ENCODE peak calls at places on chromosomes 2 and 18, in nine cellular contexts. One of them, this sample, is unnamed.

GRCh38 chr2:201786471-201786870 is 5.7 kb upstream of the ALS2 start:
- DNase-seq in Right ventricle myocardium inferior: no peak
- DNase-seq in NCI-H1105: no peak
- DNase-seq in CMK: no peak
- DNase-seq in suprapubic skin: no peak
- DNase-seq in NCI-H2171: no peak
- DNase-seq in MCF 10A: no peak
- DNase-seq in bronchial epithelial cell: no peak
- DNase-seq in fibroblast of lung: peak
- DNase-seq in this sample: no peak

GRCh38 chr2:145689277-145689676 is 1169.4 kb upstream of the ZEB2 start:
- DNase-seq in Right ventricle myocardium inferior: no peak
- DNase-seq in NCI-H1105: no peak
- DNase-seq in CMK: no peak
- DNase-seq in suprapubic skin: no peak
- DNase-seq in NCI-H2171: no peak
- DNase-seq in MCF 10A: no peak
- DNase-seq in bronchial epithelial cell: no peak
- DNase-seq in fibroblast of lung: no peak
- DNase-seq in this sample: no peak

GRCh38 chr2:107810734-107811133 is 16.0 kb upstream of the RGPD4 start:
- DNase-seq in Right ventricle myocardium inferior: no peak
- DNase-seq in NCI-H1105: no peak
- DNase-seq in CMK: no peak
- DNase-seq in suprapubic skin: no peak
- DNase-seq in NCI-H2171: no peak
- DNase-seq in MCF 10A: no peak
- DNase-seq in bronchial epithelial cell: no peak
- DNase-seq in fibroblast of lung: no peak
- DNase-seq in this sample: no peak

GRCh38 chr2:130798472-130799221 is 38.1 kb upstream of the ARHGEF4 start:
- DNase-seq in Right ventricle myocardium inferior: no peak
- DNase-seq in NCI-H1105: peak
- DNase-seq in CMK: no peak
- DNase-seq in suprapubic skin: no peak
- DNase-seq in NCI-H2171: peak
- DNase-seq in MCF 10A: peak
- DNase-seq in bronchial epithelial cell: peak
- DNase-seq in fibroblast of lung: peak
- DNase-seq in this sample: no peak

GRCh38 chr2:214410918-214411554 is at the start of gene VWC2L:
- DNase-seq in Right ventricle myocardium inferior: peak
- DNase-seq in NCI-H1105: no peak
- DNase-seq in CMK: no peak
- DNase-seq in suprapubic skin: no peak
- DNase-seq in NCI-H2171: peak
- DNase-seq in MCF 10A: peak
- DNase-seq in bronchial epithelial cell: peak
- DNase-seq in fibroblast of lung: peak
- DNase-seq in this sample: peak

GRCh38 chr2:170123593-170123992 is 54.4 kb upstream of the MYO3B start:
- DNase-seq in Right ventricle myocardium inferior: no peak
- DNase-seq in NCI-H1105: no peak
- DNase-seq in CMK: no peak
- DNase-seq in suprapubic skin: no peak
- DNase-seq in NCI-H2171: no peak
- DNase-seq in MCF 10A: no peak
- DNase-seq in bronchial epithelial cell: peak
- DNase-seq in fibroblast of lung: peak
- DNase-seq in this sample: peak

GRCh38 chr2:118457956-118458355 is 369.7 kb downstream of the INSIG2 start:
- DNase-seq in Right ventricle myocardium inferior: no peak
- DNase-seq in NCI-H1105: no peak
- DNase-seq in CMK: no peak
- DNase-seq in suprapubic skin: no peak
- DNase-seq in NCI-H2171: no peak
- DNase-seq in MCF 10A: no peak
- DNase-seq in bronchial epithelial cell: no peak
- DNase-seq in fibroblast of lung: no peak
- DNase-seq in this sample: no peak

GRCh38 chr18:76144844-76145243 is 350.2 kb downstream of the ZNF516 start:
- DNase-seq in Right ventricle myocardium inferior: no peak
- DNase-seq in NCI-H1105: no peak
- DNase-seq in CMK: no peak
- DNase-seq in suprapubic skin: no peak
- DNase-seq in NCI-H2171: no peak
- DNase-seq in MCF 10A: no peak
- DNase-seq in bronchial epithelial cell: no peak
- DNase-seq in fibroblast of lung: no peak
- DNase-seq in this sample: no peak

GRCh38 chr2:197878792-197879191 is 74.4 kb downstream of the PLCL1 start:
- DNase-seq in Right ventricle myocardium inferior: no peak
- DNase-seq in NCI-H1105: no peak
- DNase-seq in CMK: no peak
- DNase-seq in suprapubic skin: no peak
- DNase-seq in NCI-H2171: no peak
- DNase-seq in MCF 10A: peak
- DNase-seq in bronchial epithelial cell: peak
- DNase-seq in fibroblast of lung: peak
- DNase-seq in this sample: no peak

GRCh38 chr2:202317080-202317859 is 51.7 kb downstream of the NOP58 start:
- DNase-seq in Right ventricle myocardium inferior: no peak
- DNase-seq in NCI-H1105: peak
- DNase-seq in CMK: no peak
- DNase-seq in suprapubic skin: peak
- DNase-seq in NCI-H2171: no peak
- DNase-seq in MCF 10A: peak
- DNase-seq in bronchial epithelial cell: peak
- DNase-seq in fibroblast of lung: peak
- DNase-seq in this sample: peak

GRCh38 chr2:159902722-159903121 is 104.7 kb upstream of the CD302 start:
- DNase-seq in Right ventricle myocardium inferior: no peak
- DNase-seq in NCI-H1105: peak
- DNase-seq in CMK: no peak
- DNase-seq in suprapubic skin: no peak
- DNase-seq in NCI-H2171: peak
- DNase-seq in MCF 10A: no peak
- DNase-seq in bronchial epithelial cell: no peak
- DNase-seq in fibroblast of lung: no peak
- DNase-seq in this sample: no peak

GRCh38 chr18:61854578-61854977 is 38.2 kb downstream of the RNF152 start:
- DNase-seq in Right ventricle myocardium inferior: no peak
- DNase-seq in NCI-H1105: peak
- DNase-seq in CMK: no peak
- DNase-seq in suprapubic skin: no peak
- DNase-seq in NCI-H2171: no peak
- DNase-seq in MCF 10A: no peak
- DNase-seq in bronchial epithelial cell: peak
- DNase-seq in fibroblast of lung: peak
- DNase-seq in this sample: no peak

GRCh38 chr2:129864719-129865118 is 114.7 kb upstream of the RAB6C start:
- DNase-seq in Right ventricle myocardium inferior: no peak
- DNase-seq in NCI-H1105: no peak
- DNase-seq in CMK: no peak
- DNase-seq in suprapubic skin: no peak
- DNase-seq in NCI-H2171: no peak
- DNase-seq in MCF 10A: no peak
- DNase-seq in bronchial epithelial cell: no peak
- DNase-seq in fibroblast of lung: no peak
- DNase-seq in this sample: no peak

GRCh38 chr2:18267501-18267900 is 293.0 kb downstream of the RDH14 start:
- DNase-seq in Right ventricle myocardium inferior: no peak
- DNase-seq in NCI-H1105: no peak
- DNase-seq in CMK: no peak
- DNase-seq in suprapubic skin: no peak
- DNase-seq in NCI-H2171: no peak
- DNase-seq in MCF 10A: no peak
- DNase-seq in bronchial epithelial cell: no peak
- DNase-seq in fibroblast of lung: peak
- DNase-seq in this sample: no peak

GRCh38 chr2:11750917-11751316 is 4.5 kb downstream of the LPIN1 start:
- DNase-seq in Right ventricle myocardium inferior: no peak
- DNase-seq in NCI-H1105: no peak
- DNase-seq in CMK: no peak
- DNase-seq in suprapubic skin: no peak
- DNase-seq in NCI-H2171: no peak
- DNase-seq in MCF 10A: peak
- DNase-seq in bronchial epithelial cell: peak
- DNase-seq in fibroblast of lung: peak
- DNase-seq in this sample: peak

GRCh38 chr2:205903549-205904129 is 182.3 kb downstream of the INO80D start:
- DNase-seq in Right ventricle myocardium inferior: no peak
- DNase-seq in NCI-H1105: no peak
- DNase-seq in CMK: no peak
- DNase-seq in suprapubic skin: no peak
- DNase-seq in NCI-H2171: no peak
- DNase-seq in MCF 10A: peak
- DNase-seq in bronchial epithelial cell: peak
- DNase-seq in fibroblast of lung: no peak
- DNase-seq in this sample: no peak

GRCh38 chr2:217366246-217366645 is 506.4 kb upstream of the TNP1 start:
- DNase-seq in Right ventricle myocardium inferior: no peak
- DNase-seq in NCI-H1105: no peak
- DNase-seq in CMK: no peak
- DNase-seq in suprapubic skin: no peak
- DNase-seq in NCI-H2171: no peak
- DNase-seq in MCF 10A: no peak
- DNase-seq in bronchial epithelial cell: no peak
- DNase-seq in fibroblast of lung: no peak
- DNase-seq in this sample: no peak

GRCh38 chr2:239158641-239159475 is 242.0 kb downstream of the HDAC4 start:
- DNase-seq in Right ventricle myocardium inferior: no peak
- DNase-seq in NCI-H1105: no peak
- DNase-seq in CMK: no peak
- DNase-seq in suprapubic skin: peak
- DNase-seq in NCI-H2171: no peak
- DNase-seq in MCF 10A: no peak
- DNase-seq in bronchial epithelial cell: no peak
- DNase-seq in fibroblast of lung: no peak
- DNase-seq in this sample: no peak

GRCh38 chr2:88190808-88191721 is 20.9 kb downstream of the THNSL2 start:
- DNase-seq in Right ventricle myocardium inferior: no peak
- DNase-seq in NCI-H1105: peak
- DNase-seq in CMK: peak
- DNase-seq in suprapubic skin: no peak
- DNase-seq in NCI-H2171: no peak
- DNase-seq in MCF 10A: peak
- DNase-seq in bronchial epithelial cell: peak
- DNase-seq in fibroblast of lung: peak
- DNase-seq in this sample: peak

GRCh38 chr2:159176555-159176954 is 109.9 kb downstream of the WDSUB1 start:
- DNase-seq in Right ventricle myocardium inferior: no peak
- DNase-seq in NCI-H1105: no peak
- DNase-seq in CMK: no peak
- DNase-seq in suprapubic skin: no peak
- DNase-seq in NCI-H2171: no peak
- DNase-seq in MCF 10A: no peak
- DNase-seq in bronchial epithelial cell: no peak
- DNase-seq in fibroblast of lung: peak
- DNase-seq in this sample: no peak

GRCh38 chr18:49717617-49718016 is 95.7 kb downstream of the ACAA2 start:
- DNase-seq in Right ventricle myocardium inferior: no peak
- DNase-seq in NCI-H1105: no peak
- DNase-seq in CMK: no peak
- DNase-seq in suprapubic skin: no peak
- DNase-seq in NCI-H2171: no peak
- DNase-seq in MCF 10A: no peak
- DNase-seq in bronchial epithelial cell: no peak
- DNase-seq in fibroblast of lung: no peak
- DNase-seq in this sample: no peak

GRCh38 chr2:149741646-149742045 is 154.1 kb upstream of the MMADHC start:
- DNase-seq in Right ventricle myocardium inferior: no peak
- DNase-seq in NCI-H1105: no peak
- DNase-seq in CMK: no peak
- DNase-seq in suprapubic skin: no peak
- DNase-seq in NCI-H2171: no peak
- DNase-seq in MCF 10A: peak
- DNase-seq in bronchial epithelial cell: peak
- DNase-seq in fibroblast of lung: peak
- DNase-seq in this sample: peak

This sample was measured in RWPE1.